ENCODE peak calls at places on chromosomes 2 and 18, in five cellular contexts. S is neural progenitor cell, D is WERI-Rb-1, Q is fibroblast of pulmonary artery, E is fibroblast of lung. G is an unnamed sample.

GRCh38 chr2:73256618-73256922 is 22.5 kb downstream of the CCT7 start:
- DNase-seq in S (peak), E (no peak), Q (no peak), D (no peak), G (no peak)

GRCh38 chr18:61975526-61976326 is 82.9 kb upstream of the RNF152 start:
- DNase-seq in S (no peak), Q (no peak), D (no peak), E (no peak), G (no peak)

GRCh38 chr2:28661589-28662001 is 90.0 kb upstream of the PPP1CB start:
- DNase-seq in E (peak), D (no peak), S (no peak), Q (peak), G (peak)

GRCh38 chr18:42183746-42184145 is 228.7 kb downstream of the PIK3C3 start:
- DNase-seq in D (peak), S (no peak), Q (peak), E (peak), G (peak)

GRCh38 chr2:218074031-218074430 is 5.0 kb downstream of the RUFY4 start:
- DNase-seq in Q (peak), D (peak), S (peak), E (no peak), G (no peak)

GRCh38 chr2:216653931-216654365 is 20.7 kb downstream of the IGFBP2 start:
- DNase-seq in E (peak), D (no peak), Q (peak), S (no peak), G (peak)

GRCh38 chr18:11310476-11311086 is 161.2 kb upstream of the PIEZO2 start:
- DNase-seq in Q (peak), S (peak), E (peak), D (peak), G (peak)

GRCh38 chr2:133378386-133378785 is 189.9 kb downstream of the NCKAP5 start:
- DNase-seq in Q (no peak), E (no peak), S (no peak), D (no peak), G (no peak)

GRCh38 chr2:188511346-188511745 is 219.7 kb downstream of the GULP1 start:
- DNase-seq in S (peak), D (no peak), E (no peak), Q (no peak), G (no peak)

GRCh38 chr2:205815645-205816044 is 133.3 kb downstream of the NRP2 start:
- DNase-seq in E (no peak), S (no peak), D (no peak), Q (no peak), G (no peak)

GRCh38 chr2:103788346-103788745 is 1026.5 kb downstream of the TMEM182 start:
- DNase-seq in D (no peak), E (no peak), S (peak), Q (no peak), G (no peak)

GRCh38 chr2:170714156-170715061 is 728 bp upstream of the SP5 start:
- DNase-seq in Q (no peak), D (peak), E (no peak), S (peak), G (no peak)

GRCh38 chr18:63073481-63073880 is 246.1 kb downstream of the BCL2 start:
- DNase-seq in S (no peak), Q (no peak), D (no peak), E (no peak), G (no peak)

GRCh38 chr2:19863303-19864041 is 38.3 kb downstream of the TTC32 start:
- DNase-seq in D (peak), Q (peak), S (peak), E (peak), G (peak)

GRCh38 chr2:19796036-19796703 is 105.6 kb downstream of the TTC32 start:
- DNase-seq in D (no peak), S (no peak), Q (peak), E (peak), G (peak)

GRCh38 chr2:98459776-98460175 is 15.1 kb downstream of the INPP4A start:
- DNase-seq in D (no peak), E (peak), S (no peak), Q (no peak), G (no peak)

GRCh38 chr2:38514603-38515154 is 88.0 kb downstream of the HNRNPLL start:
- DNase-seq in D (no peak), E (no peak), Q (no peak), S (no peak), G (no peak)

GRCh38 chr2:113965644-113966043 is 75.8 kb downstream of the ACTR3 start:
- DNase-seq in D (peak), S (peak), E (peak), Q (peak), G (no peak)

GRCh38 chr18:43161528-43161927 is 46.0 kb upstream of the RIT2 start:
- DNase-seq in Q (peak), D (no peak), S (no peak), E (peak), G (peak)

GRCh38 chr2:28291811-28292455 is 100.7 kb upstream of the FOSL2 start:
- DNase-seq in E (peak), D (no peak), Q (no peak), S (no peak), G (peak)

GRCh38 chr18:58222439-58223125 is 178.6 kb downstream of the NEDD4L start:
- DNase-seq in D (no peak), E (no peak), Q (no peak), S (no peak), G (peak)

GRCh38 chr2:189545424-189545823 is 35.2 kb downstream of the SLC40A1 start:
- DNase-seq in Q (no peak), E (no peak), S (no peak), D (no peak), G (no peak)

GRCh38 chr2:221426929-221427328 is 145.2 kb downstream of the EPHA4 start:
- DNase-seq in E (no peak), Q (no peak), S (peak), D (peak), G (no peak)

GRCh38 chr2:152336103-152336853 is 1.3 kb downstream of the FMNL2 start:
- DNase-seq in Q (peak), E (peak), D (peak), S (peak), G (no peak)

GRCh38 chr18:36714476-36714875 is 114.3 kb downstream of the TPGS2 start:
- DNase-seq in D (no peak), Q (no peak), E (no peak), S (no peak), G (no peak)

GRCh38 chr2:219595250-219595649 is 2.4 kb upstream of the STK11IP start:
- DNase-seq in E (no peak), D (no peak), Q (peak), S (no peak), G (no peak)

GRCh38 chr2:203404996-203405395 is 76.8 kb downstream of the ABI2 start:
- DNase-seq in Q (no peak), D (no peak), E (peak), S (no peak), G (peak)

GRCh38 chr2:14494759-14495158 is 137.8 kb upstream of the LRATD1 start:
- DNase-seq in D (no peak), Q (no peak), E (no peak), S (no peak), G (no peak)
- TF ChIP-seq CTCF in D (no peak), Q (no peak), E (no peak), S (no peak), G (no peak)

GRCh38 chr2:136115183-136115751 is 2.7 kb downstream of the CXCR4 start:
- DNase-seq in E (no peak), Q (no peak), S (no peak), D (no peak), G (no peak)
- H3K4me3 ChIP-seq in E (no peak), Q (no peak), S (peak), D (no peak), G (no peak)

GRCh38 chr2:102547462-102547861 is 71.9 kb upstream of the SLC9A2 start:
- DNase-seq in S (no peak), Q (no peak), D (no peak), E (no peak), G (no peak)

GRCh38 chr2:102553601-102554000 is 65.8 kb upstream of the SLC9A2 start:
- DNase-seq in E (no peak), D (no peak), Q (no peak), S (no peak), G (no peak)

DNA sequence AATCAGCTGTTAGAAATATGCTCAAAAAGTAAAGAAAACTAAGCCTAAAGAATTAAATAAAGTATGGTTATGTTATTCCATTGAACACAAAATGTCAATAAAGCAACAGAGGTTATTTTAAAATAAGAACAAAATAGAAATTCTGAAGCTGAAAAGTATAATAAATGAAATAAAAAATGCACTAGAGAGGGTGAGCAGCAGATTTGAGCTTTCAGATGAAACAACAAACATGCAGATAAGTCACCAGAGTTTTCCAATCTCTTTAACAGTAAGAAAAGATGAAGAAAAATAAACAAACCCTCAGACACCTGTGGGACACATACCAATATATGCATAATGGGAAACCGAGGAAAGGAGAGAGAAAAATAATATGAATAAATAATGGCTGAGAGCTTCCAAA is 70.3 kb upstream of the SLC9A2 start:
- DNase-seq in S (no peak), E (no peak), D (no peak), Q (no peak), G (no peak)
- TF ChIP-seq CTCF in S (no peak), E (no peak), D (no peak), Q (no peak), G (no peak)

GRCh38 chr2:202039278-202040100 is 5.8 kb downstream of the FZD7 start:
- DNase-seq in E (no peak), S (peak), D (no peak), Q (no peak), G (no peak)
- H3K4me3 ChIP-seq in E (peak), S (peak), D (no peak), Q (no peak), G (peak)

GRCh38 chr2:10993001-10993481 is 81.3 kb downstream of the KCNF1 start:
- DNase-seq in S (no peak), Q (no peak), D (no peak), E (no peak), G (peak)
- TF ChIP-seq CTCF in S (no peak), Q (no peak), D (no peak), E (no peak), G (no peak)

DNA sequence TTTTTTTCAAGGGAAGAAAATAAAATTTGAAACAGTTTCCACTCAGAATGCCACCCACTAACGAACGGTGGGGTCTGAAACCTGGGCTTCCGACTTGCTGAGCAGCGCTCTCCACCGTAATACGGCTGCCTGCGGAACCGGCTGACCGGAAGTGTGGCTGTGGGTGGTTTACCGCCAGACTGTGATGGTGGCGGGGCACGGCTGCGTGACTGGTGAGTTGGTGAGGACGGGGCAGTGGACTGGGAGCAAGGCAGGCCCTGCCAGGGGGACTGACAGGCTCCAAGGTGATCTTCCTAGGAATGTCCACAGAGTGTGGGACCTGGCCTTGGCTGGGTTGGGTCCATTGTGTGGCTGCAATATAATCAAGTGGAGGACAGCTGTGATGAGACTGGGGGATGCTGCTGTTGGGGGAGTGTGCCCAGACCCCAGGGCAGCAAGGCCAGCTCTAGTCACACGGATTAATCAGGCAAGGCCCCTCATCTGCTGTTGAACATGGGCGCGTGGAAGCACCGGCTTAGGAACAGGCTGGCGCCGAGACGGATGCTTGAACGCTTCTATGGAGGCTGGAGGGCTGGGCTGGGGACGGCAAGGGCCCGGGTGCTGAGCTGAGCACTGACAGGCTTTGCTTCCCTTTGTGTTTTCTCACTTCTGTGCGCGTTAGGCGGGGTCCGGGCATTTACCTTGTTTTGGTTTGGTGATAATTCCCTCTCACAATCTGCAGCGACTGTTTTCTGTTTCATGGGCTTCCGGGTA is 357.7 kb upstream of the SPRED2 start:
- DNase-seq in D (no peak), S (peak), E (no peak), Q (no peak), G (no peak)
- H3K4me3 ChIP-seq in D (no peak), S (no peak), E (no peak), Q (no peak), G (no peak)

GRCh38 chr2:25201265-25201664 is 32.9 kb upstream of the POMC start:
- DNase-seq in E (no peak), D (peak), Q (no peak), S (peak), G (no peak)
- TF ChIP-seq CTCF in E (peak), D (peak), Q (peak), S (peak), G (peak)

GRCh38 chr2:200809506-200810251 is 2.0 kb upstream of the BZW1 start:
- DNase-seq in S (no peak), Q (peak), E (peak), D (no peak), G (peak)
- H3K4me3 ChIP-seq in S (no peak), Q (no peak), E (no peak), D (no peak), G (no peak)